ENCODE peak calls at places on chromosomes 5 and 9, in eight cellular contexts. U, K, A, G, T, B, P and S are unnamed samples.

GRCh38 chr5:27947088-27947487 is 908.7 kb upstream of the CDH9 start:
- DNase-seq in T (no peak), P (no peak), A (no peak), K (peak; percentile 5), U (no peak), G (no peak), B (no peak), S (no peak)

GRCh38 chr9:137446851-137447471 is 5.8 kb upstream of the ENTPD8 start:
- DNase-seq in T (no peak), K (no peak), G (no peak), P (no peak), A (no peak), U (no peak), B (no peak), S (peak; percentile 36)

GRCh38 chr9:85586684-85587083 is 155.1 kb downstream of the AGTPBP1 start:
- DNase-seq in T (no peak), A (no peak), B (no peak), U (no peak), G (no peak), P (no peak), K (no peak), S (no peak)

GRCh38 chr9:121222524-121223171 is 21.0 kb upstream of the RAB14 start:
- DNase-seq in P (no peak), B (no peak), K (peak; percentile 58), T (peak; percentile 49), U (peak; percentile 20), A (no peak), G (no peak), S (peak; percentile 67)

GRCh38 chr5:10118150-10118549 is 131.5 kb downstream of the ATPSCKMT start:
- DNase-seq in P (no peak), U (no peak), A (no peak), T (no peak), B (no peak), K (no peak), G (no peak), S (peak; percentile 76)

GRCh38 chr5:1374680-1375055 is 29.8 kb upstream of the CLPTM1L start:
- DNase-seq in G (no peak), T (no peak), A (no peak), P (no peak), U (no peak), B (no peak), K (no peak), S (peak; percentile 7)

GRCh38 chr5:179668404-179668803 is 12.4 kb downstream of the CBY3 start:
- DNase-seq in T (peak; percentile 64), B (peak; percentile 12), A (no peak), K (peak; percentile 87), G (peak; percentile 23), U (no peak), P (peak; percentile 19), S (peak; percentile 73)

GRCh38 chr9:132187006-132187760 is 25.3 kb downstream of the NTNG2 start:
- DNase-seq in G (no peak), B (no peak), P (no peak), T (no peak), A (no peak), U (no peak), K (peak; percentile 52), S (no peak)

GRCh38 chr5:96432245-96433065 is 593 bp downstream of the PCSK1 start:
- DNase-seq in K (peak; percentile 85), A (no peak), G (no peak), U (no peak), B (no peak), P (no peak), T (no peak), S (no peak)

GRCh38 chr5:172453206-172453985 is 929 bp downstream of the SH3PXD2B start:
- DNase-seq in K (peak; percentile 88), B (no peak), U (no peak), G (no peak), P (no peak), A (no peak), T (peak; percentile 69), S (peak; percentile 77)

GRCh38 chr5:14503017-14503680 is 78.4 kb upstream of the OTULINL start:
- DNase-seq in B (no peak), G (no peak), U (no peak), P (no peak), A (no peak), T (no peak), K (no peak), S (peak; percentile 15)

GRCh38 chr5:60960591-60960990 is 15.6 kb downstream of the NDUFAF2 start:
- DNase-seq in G (no peak), B (no peak), P (no peak), K (peak; percentile 34), A (no peak), T (peak; percentile 28), U (no peak), S (peak; percentile 33)

GRCh38 chr5:29143266-29143665 is 2050.2 kb upstream of the CDH6 start:
- DNase-seq in P (no peak), K (peak; percentile 78), A (no peak), B (no peak), T (no peak), U (no peak), G (no peak), S (no peak)

GRCh38 chr9:36698984-36699383 is 126.3 kb downstream of the MELK start:
- DNase-seq in A (no peak), T (no peak), K (no peak), P (no peak), G (no peak), B (no peak), U (no peak), S (no peak)

GRCh38 chr5:177427211-177427822 is 841 bp downstream of the GRK6 start:
- DNase-seq in K (peak; percentile 30), P (no peak), T (no peak), A (no peak), G (no peak), U (no peak), B (no peak), S (peak; percentile 27)

GRCh38 chr9:22739712-22740111 is 293.1 kb downstream of the DMRTA1 start:
- DNase-seq in K (no peak), B (no peak), T (no peak), A (no peak), P (no peak), G (no peak), U (no peak), S (no peak)

GRCh38 chr5:126674145-126674544 is 73.4 kb downstream of the PHAX start:
- DNase-seq in A (no peak), K (no peak), P (no peak), B (no peak), U (no peak), T (no peak), G (no peak), S (no peak)

GRCh38 chr5:84378961-84379360 is 5.7 kb downstream of the EDIL3 start:
- DNase-seq in U (no peak), G (no peak), T (peak; percentile 59), P (no peak), K (no peak), B (no peak), A (no peak), S (peak; percentile 57)

GRCh38 chr5:72598461-72599433 is 91.5 kb upstream of the ZNF366 start:
- DNase-seq in P (no peak), U (no peak), B (no peak), T (peak; percentile 86), G (no peak), A (peak; percentile 20), K (no peak), S (peak; percentile 87)

GRCh38 chr5:76145945-76146344 is 62.8 kb downstream of the SV2C start:
- DNase-seq in B (no peak), U (no peak), A (no peak), T (peak; percentile 1), G (no peak), P (no peak), K (peak; percentile 19), S (peak; percentile 4)

GRCh38 chr5:41452506-41452905 is 57.9 kb downstream of the PLCXD3 start:
- DNase-seq in G (no peak), B (no peak), U (no peak), A (no peak), K (no peak), T (no peak), P (no peak), S (no peak)

GRCh38 chr9:127177221-127177620 is 54.8 kb upstream of the ANGPTL2 start:
- DNase-seq in K (no peak), A (no peak), B (no peak), U (no peak), G (no peak), T (no peak), P (no peak), S (no peak)

GRCh38 chr5:56481147-56481997 is 248.2 kb upstream of the ANKRD55 start:
- DNase-seq in A (peak; percentile 68), T (no peak), U (no peak), K (peak; percentile 59), G (peak; percentile 30), B (peak; percentile 22), P (peak; percentile 16), S (peak; percentile 70)

GRCh38 chr5:151456321-151456940 is 9.0 kb downstream of the SLC36A1 start:
- DNase-seq in T (no peak), A (no peak), P (no peak), G (no peak), B (no peak), K (no peak), U (no peak), S (no peak)

GRCh38 chr9:116144038-116144437 is 9.6 kb upstream of the PAPPA start:
- DNase-seq in T (peak; percentile 90), B (no peak), P (no peak), A (no peak), G (no peak), U (no peak), K (no peak), S (peak; percentile 74)

GRCh38 chr5:36156619-36157018 is 4.7 kb downstream of the SKP2 start:
- DNase-seq in A (no peak), G (no peak), P (no peak), B (no peak), T (peak; percentile 75), K (no peak), U (peak; percentile 62), S (peak; percentile 96)

GRCh38 chr5:4226565-4226964 is 630.9 kb downstream of the IRX1 start:
- DNase-seq in P (no peak), B (no peak), A (no peak), G (no peak), T (no peak), K (no peak), U (no peak), S (no peak)

GRCh38 chr5:143191720-143192119 is 211.8 kb downstream of the NR3C1 start:
- DNase-seq in U (no peak), K (no peak), T (no peak), P (no peak), A (no peak), G (no peak), B (no peak), S (no peak)

GRCh38 chr5:65468633-65469032 is 13.1 kb downstream of the ADAMTS6 start:
- DNase-seq in P (no peak), G (no peak), U (no peak), T (no peak), A (no peak), K (no peak), B (no peak), S (peak; percentile 53)